ENCODE peak calls at places on chromosomes 4 and X, in seven cellular contexts. D, O, C, K, R, F and V are unnamed samples. For H3K4me1, the result is how much of the 10 kb centered on the place peaks cover.

GRCh38 chr4:175614880-175615279 is 197.2 kb downstream of the GPM6A start:
- DNase-seq in D (no peak), O (no peak), C (no peak), K (no peak), R (no peak), F (no peak), V (no peak)

GRCh38 chr4:185811509-185812364 is at the start of gene SORBS2:
- DNase-seq in D (peak), O (peak), C (no peak), K (peak), R (no peak), F (no peak), V (no peak)

GRCh38 chr4:4719446-4719845 is 140.0 kb upstream of the MSX1 start:
- DNase-seq in D (no peak), O (no peak), C (no peak), K (no peak), R (no peak), F (no peak), V (no peak)

GRCh38 chrX:46642145-46642544 is 68.6 kb downstream of the CHST7 start:
- DNase-seq in D (peak), O (no peak), C (no peak), K (peak), R (no peak), F (no peak), V (no peak)

GRCh38 chr4:53592128-53592527 is 842 bp upstream of the LNX1 start:
- DNase-seq in D (no peak), O (no peak), C (no peak), K (no peak), R (no peak), F (no peak), V (no peak)

GRCh38 chr4:41178372-41179085 is 35.8 kb downstream of the APBB2 start:
- DNase-seq in D (no peak), O (no peak), C (no peak), K (no peak), R (no peak), F (no peak), V (no peak)

GRCh38 chrX:123570011-123570590 is 162.8 kb downstream of the THOC2 start:
- DNase-seq in D (no peak), O (peak), C (no peak), K (no peak), R (no peak), F (no peak), V (no peak)

GRCh38 chr4:67727124-67727850 is 26.3 kb upstream of the UBA6 start:
- DNase-seq in D (no peak), O (no peak), C (no peak), K (no peak), R (no peak), F (no peak), V (no peak)

GRCh38 chrX:24536551-24536950 is 71.5 kb downstream of the PDK3 start:
- DNase-seq in D (no peak), O (no peak), C (no peak), K (no peak), R (no peak), F (no peak), V (no peak)

GRCh38 chrX:34130980-34131744 is 952 bp downstream of the FAM47A start:
- DNase-seq in D (no peak), O (no peak), C (no peak), K (no peak), R (no peak), F (no peak), V (no peak)

GRCh38 chr4:124427095-124427767 is 285.3 kb downstream of the ANKRD50 start:
- DNase-seq in D (peak), O (no peak), C (peak), K (no peak), R (no peak), F (no peak), V (no peak)

GRCh38 chrX:103817502-103817901 is 14.6 kb downstream of the RAB9B start:
- DNase-seq in D (no peak), O (no peak), C (no peak), K (peak), R (no peak), F (no peak), V (no peak)

GRCh38 chr4:74023709-74024108 is 14.8 kb downstream of the CXCL3 start:
- DNase-seq in D (no peak), O (no peak), C (no peak), K (no peak), R (no peak), F (no peak), V (no peak)

GRCh38 chr4:106615961-106616360 is 247.4 kb upstream of the GIMD1 start:
- DNase-seq in D (no peak), O (no peak), C (no peak), K (no peak), R (no peak), F (no peak), V (no peak)

GRCh38 chr4:126414741-126415140 is 1100.0 kb downstream of the FAT4 start:
- DNase-seq in D (peak), O (no peak), C (no peak), K (no peak), R (no peak), F (no peak), V (no peak)

GRCh38 chrX:136766785-136767103 is 14.0 kb downstream of the ARHGEF6 start:
- DNase-seq in D (no peak), O (no peak), C (no peak), K (no peak), R (no peak), F (no peak), V (no peak)

GRCh38 chr4:98780111-98780549 is 121.7 kb upstream of the TSPAN5 start:
- DNase-seq in D (no peak), O (no peak), C (no peak), K (peak), R (no peak), F (no peak), V (no peak)

GRCh38 chrX:48901069-48901468 is 3.3 kb downstream of the PQBP1 start:
- DNase-seq in D (no peak), O (no peak), C (no peak), K (no peak), R (no peak), F (no peak), V (no peak)

GRCh38 chrX:13223868-13224555 is 95.8 kb downstream of the ATXN3L start:
- DNase-seq in D (no peak), O (peak), C (peak), K (no peak), R (no peak), F (no peak), V (no peak)

GRCh38 chr4:128350449-128351045 is 62.9 kb upstream of the PGRMC2 start:
- DNase-seq in D (no peak), O (no peak), C (no peak), K (no peak), R (no peak), F (no peak), V (no peak)
- H3K4me1 ChIP-seq in D (under half), O (under half), C (under half), K (under half), R (under half), F (under half), V (under half)

DNA sequence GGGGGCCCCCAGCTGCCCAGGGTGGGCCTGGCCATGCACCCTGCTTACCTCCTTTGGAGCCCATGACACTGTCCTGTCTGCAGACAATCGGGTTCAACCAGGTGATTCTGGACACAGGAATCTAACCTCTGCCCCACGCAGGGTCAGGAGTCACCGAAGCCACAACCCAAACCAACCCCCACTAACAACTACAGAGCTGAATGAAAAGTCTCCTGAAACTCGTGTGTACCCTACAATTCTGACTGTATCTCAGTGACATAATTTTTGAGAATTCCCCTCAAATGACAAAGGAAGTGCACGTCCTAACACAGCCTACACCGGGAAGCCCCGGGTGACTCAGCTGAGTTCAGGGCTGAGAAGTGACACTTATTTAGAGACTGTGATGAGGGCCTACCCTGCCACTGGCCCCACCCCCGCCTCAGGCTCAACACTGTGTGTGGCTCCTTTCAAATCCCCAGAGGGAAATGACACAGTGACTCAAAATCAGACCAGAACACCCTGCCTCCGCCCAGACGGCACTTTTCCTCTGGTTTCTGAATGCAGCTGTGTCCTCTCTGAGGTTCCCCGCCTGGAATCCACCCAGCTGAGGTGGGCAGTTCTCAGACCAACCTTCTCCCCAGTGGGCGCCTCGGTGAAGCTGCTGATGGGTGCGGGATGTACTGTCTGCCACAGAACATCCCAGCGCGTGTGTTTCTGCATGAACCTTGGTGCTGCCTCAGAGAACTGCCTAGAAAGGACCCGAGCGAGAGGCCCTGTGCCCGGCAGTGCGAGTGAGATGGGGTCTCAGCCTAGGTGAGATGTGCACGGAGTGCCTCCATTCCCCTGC is 9.9 kb downstream of the TNIP2 start:
- DNase-seq in D (no peak), O (no peak), C (peak), K (no peak), R (peak), F (peak), V (no peak)
- H3K4me3 ChIP-seq in D (no peak), O (no peak), C (no peak), K (no peak), R (no peak), F (no peak), V (no peak)

GRCh38 chr4:6804082-6804752 is 21.7 kb downstream of the KIAA0232 start:
- DNase-seq in D (no peak), O (no peak), C (no peak), K (no peak), R (no peak), F (no peak), V (no peak)
- H3K4me1 ChIP-seq in D (under half), O (under half), C (under half), K (under half), R (under half), F (half or more), V (half or more)

DNA sequence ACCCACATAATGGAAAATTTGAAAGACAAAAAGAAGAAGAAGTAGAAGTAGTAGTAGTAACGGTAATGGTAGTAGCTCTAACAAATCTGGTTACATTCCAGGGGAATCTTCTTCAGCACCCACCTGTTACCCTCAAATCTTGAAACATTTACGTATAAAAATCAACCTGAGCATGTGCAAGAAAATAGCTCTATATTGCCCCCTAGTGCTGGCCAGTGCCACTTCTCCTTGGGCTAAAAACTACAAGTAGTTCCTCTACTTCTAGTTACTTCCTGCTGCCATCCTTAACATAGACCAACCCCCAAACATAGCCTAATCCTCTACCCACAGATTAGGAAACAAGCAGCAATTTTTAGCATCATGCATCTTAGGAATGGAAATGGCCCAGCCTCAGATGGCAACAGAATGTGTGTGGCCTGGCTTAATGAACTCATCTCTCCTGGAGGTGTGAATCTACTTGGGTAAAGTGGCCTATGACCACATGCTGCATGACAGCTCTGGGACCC is 3.1 kb downstream of the PDGFC start:
- DNase-seq in D (peak), O (peak), C (peak), K (peak), R (no peak), F (peak), V (peak)
- H3K4me3 ChIP-seq in D (no peak), O (peak), C (no peak), K (peak), R (no peak), F (peak), V (peak)

DNA sequence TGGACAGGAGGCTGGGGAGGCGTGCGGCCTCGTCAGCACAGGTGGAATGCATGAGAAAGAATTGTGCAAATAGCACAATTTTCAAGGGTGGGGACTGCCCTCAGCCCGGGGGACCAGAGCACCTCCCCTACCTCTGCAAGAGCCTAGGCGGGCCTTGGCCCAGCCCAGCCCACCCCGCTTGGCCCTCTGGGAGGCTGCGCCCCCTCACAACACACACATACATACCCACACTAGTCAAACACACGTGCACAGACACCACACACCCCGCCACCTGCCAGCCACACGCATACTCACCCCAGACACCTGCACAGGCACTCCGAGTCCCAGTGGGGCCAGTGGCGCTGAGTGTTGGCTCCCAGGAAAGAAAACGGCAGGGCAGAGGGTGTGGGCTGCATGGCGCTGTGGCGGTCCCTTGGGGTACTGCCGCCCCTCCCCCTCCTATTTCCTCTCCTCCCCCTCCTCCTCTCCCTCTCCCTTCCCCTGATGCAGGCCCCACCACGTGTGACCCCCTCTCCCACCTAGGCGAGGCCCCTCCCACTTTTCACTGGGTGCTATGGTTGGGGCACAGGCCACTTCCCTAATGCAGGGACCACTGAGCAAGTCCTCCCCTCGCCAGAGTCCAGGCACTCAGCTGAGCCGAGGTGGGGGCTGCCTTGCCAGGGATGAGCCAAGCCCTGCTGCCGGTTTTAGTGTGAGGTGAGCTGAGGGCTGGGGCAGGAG is 84.5 kb downstream of the FAM53A start:
- DNase-seq in D (no peak), O (no peak), C (peak), K (no peak), R (no peak), F (no peak), V (no peak)
- H3K4me1 ChIP-seq in D (under half), O (under half), C (under half), K (under half), R (under half), F (under half), V (under half)

GRCh38 chrX:1178580-1179057 is 33.8 kb downstream of the CRLF2 start:
- DNase-seq in D (no peak), O (no peak), C (no peak), K (no peak), R (no peak), F (no peak), V (no peak)
- H3K4me3 ChIP-seq in D (no peak), O (no peak), C (no peak), K (no peak), R (no peak), F (no peak), V (no peak)

GRCh38 chrX:20313889-20314288 is 47.2 kb upstream of the RPS6KA3 start:
- DNase-seq in D (no peak), O (no peak), C (no peak), K (no peak), R (no peak), F (no peak), V (no peak)

GRCh38 chrX:20315140-20315539 is 48.4 kb upstream of the RPS6KA3 start:
- DNase-seq in D (no peak), O (no peak), C (no peak), K (no peak), R (no peak), F (no peak), V (no peak)

GRCh38 chrX:20319054-20319453 is 52.3 kb upstream of the RPS6KA3 start:
- DNase-seq in D (no peak), O (no peak), C (no peak), K (no peak), R (no peak), F (no peak), V (no peak)

GRCh38 chrX:20320461-20321159 is 53.9 kb upstream of the RPS6KA3 start:
- DNase-seq in D (no peak), O (no peak), C (no peak), K (no peak), R (peak), F (no peak), V (no peak)

DNA sequence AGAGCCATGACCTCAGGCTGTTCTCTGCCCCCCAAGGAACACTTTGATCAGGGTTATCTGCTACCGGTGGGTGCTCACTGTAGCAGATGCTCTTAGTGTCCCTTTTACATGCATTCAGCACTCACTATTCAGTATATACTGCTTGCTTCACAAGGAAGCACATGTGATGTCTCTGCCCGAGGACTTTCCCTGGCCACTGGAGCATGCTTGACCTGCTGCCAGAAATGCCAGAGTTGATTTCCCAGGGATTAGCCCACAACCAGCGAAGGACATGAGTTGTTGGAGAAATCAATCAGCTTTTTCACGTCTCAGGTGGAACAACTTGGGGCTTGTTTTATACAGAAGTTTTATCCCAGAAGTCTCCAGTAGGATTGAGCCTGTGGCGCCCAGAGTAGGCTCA is 51.2 kb upstream of the RPS6KA3 start:
- DNase-seq in D (peak), O (peak), C (no peak), K (no peak), R (no peak), F (no peak), V (peak)
- H3K4me1 ChIP-seq in D (under half), O (under half), C (under half), K (under half), R (under half), F (under half), V (under half)